ENCODE peak calls at places on chromosomes 11 and 22, in ten cellular contexts. B is HCT116, U is stomach, N is prostate gland, V is spleen, O is K562, I is upper lobe of left lung, D is GM12878, M is breast epithelium, Y is GM23338. R is an unnamed sample. For H3K4me1, the result is how much of the 10 kb centered on the place peaks cover.

GRCh38 chr22:27634043-27634442 is 167.5 kb downstream of the MN1 start:
- DNase-seq in I (no peak), V (no peak), Y (no peak), N (no peak), U (no peak), O (no peak), B (no peak), M (no peak), D (no peak), R (no peak)

GRCh38 chr11:119323532-119324033 is 6.7 kb upstream of the MCAM start:
- DNase-seq in D (peak), V (no peak), Y (peak), M (no peak), O (peak), N (peak), B (peak), U (peak), I (peak), R (no peak)

GRCh38 chr11:9263840-9264380 is 1.2 kb downstream of the DENND5A start:
- DNase-seq in N (no peak), M (no peak), Y (no peak), U (no peak), I (no peak), O (peak), V (no peak), D (peak), B (no peak), R (no peak)

GRCh38 chr11:44028401-44028800 is 19.4 kb upstream of the ACCSL start:
- DNase-seq in U (no peak), D (no peak), I (no peak), O (no peak), B (no peak), M (no peak), Y (no peak), V (no peak), N (no peak), R (peak)

GRCh38 chr22:33568934-33569496 is 351.3 kb downstream of the LARGE1 start:
- DNase-seq in V (no peak), N (no peak), M (no peak), Y (peak), O (no peak), I (no peak), U (no peak), D (no peak), B (no peak), R (no peak)

GRCh38 chr11:119029340-119030028 is 1.2 kb downstream of the SLC37A4 start:
- DNase-seq in U (peak), V (peak), O (peak), Y (no peak), I (no peak), D (no peak), M (no peak), B (no peak), N (peak), R (no peak)

GRCh38 chr11:1388763-1389102 is 1.0 kb upstream of the BRSK2 start:
- DNase-seq in B (no peak), N (no peak), M (no peak), Y (peak), D (no peak), I (no peak), V (no peak), U (no peak), O (no peak), R (no peak)

GRCh38 chr22:19411690-19412045 is 19.9 kb downstream of the HIRA start:
- DNase-seq in O (no peak), N (no peak), U (no peak), M (no peak), B (no peak), D (no peak), Y (no peak), V (no peak), I (no peak), R (no peak)

GRCh38 chr11:95863486-95864140 is 60.3 kb downstream of the MTMR2 start:
- DNase-seq in O (no peak), U (no peak), Y (no peak), V (no peak), D (no peak), M (no peak), B (no peak), N (no peak), I (no peak), R (no peak)

GRCh38 chr11:111465400-111465799 is 46.8 kb downstream of the BTG4 start:
- DNase-seq in I (no peak), B (no peak), N (no peak), Y (no peak), U (no peak), O (no peak), M (no peak), D (no peak), V (no peak), R (no peak)

GRCh38 chr11:1039481-1040427 is 3.2 kb upstream of the MUC6 start:
- DNase-seq in M (peak), O (no peak), B (no peak), D (no peak), Y (no peak), N (no peak), I (no peak), V (peak), U (peak), R (no peak)

GRCh38 chr22:50417544-50417943 is 57.3 kb downstream of the SBF1 start:
- DNase-seq in O (no peak), B (no peak), U (no peak), N (no peak), D (no peak), V (no peak), I (no peak), M (no peak), Y (no peak), R (no peak)
- H3K27ac ChIP-seq in O (no peak), B (no peak), U (no peak), N (no peak), D (no peak), V (no peak), I (no peak), M (no peak), Y (no peak), R (no peak)

DNA sequence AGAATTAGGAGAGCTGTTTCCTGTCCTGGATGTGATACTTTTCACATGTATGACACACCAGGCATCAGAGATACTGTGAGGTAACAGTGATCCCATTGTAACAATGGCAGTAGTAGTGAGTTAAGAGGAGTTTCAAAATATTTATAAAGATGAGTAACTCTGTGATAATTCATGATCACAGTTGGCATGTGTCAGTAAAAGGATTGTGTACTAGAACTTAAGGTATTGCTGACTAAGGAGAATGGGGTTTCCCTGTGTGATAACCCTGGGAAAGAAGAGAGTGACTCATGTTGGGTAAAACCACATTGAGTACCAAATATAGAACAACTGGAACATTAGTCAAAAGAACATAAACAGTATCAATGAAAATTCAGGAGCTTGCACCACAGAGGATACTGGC is 22.9 kb upstream of the SLC5A1 start:
- DNase-seq in O (no peak), D (no peak), M (no peak), V (no peak), U (no peak), B (peak), I (no peak), Y (no peak), N (no peak), R (no peak)
- H3K4me1 ChIP-seq in O (under half), D (under half), M (under half), V (under half), U (under half), B (under half), I (under half), Y (under half), N (under half), R (under half)

DNA sequence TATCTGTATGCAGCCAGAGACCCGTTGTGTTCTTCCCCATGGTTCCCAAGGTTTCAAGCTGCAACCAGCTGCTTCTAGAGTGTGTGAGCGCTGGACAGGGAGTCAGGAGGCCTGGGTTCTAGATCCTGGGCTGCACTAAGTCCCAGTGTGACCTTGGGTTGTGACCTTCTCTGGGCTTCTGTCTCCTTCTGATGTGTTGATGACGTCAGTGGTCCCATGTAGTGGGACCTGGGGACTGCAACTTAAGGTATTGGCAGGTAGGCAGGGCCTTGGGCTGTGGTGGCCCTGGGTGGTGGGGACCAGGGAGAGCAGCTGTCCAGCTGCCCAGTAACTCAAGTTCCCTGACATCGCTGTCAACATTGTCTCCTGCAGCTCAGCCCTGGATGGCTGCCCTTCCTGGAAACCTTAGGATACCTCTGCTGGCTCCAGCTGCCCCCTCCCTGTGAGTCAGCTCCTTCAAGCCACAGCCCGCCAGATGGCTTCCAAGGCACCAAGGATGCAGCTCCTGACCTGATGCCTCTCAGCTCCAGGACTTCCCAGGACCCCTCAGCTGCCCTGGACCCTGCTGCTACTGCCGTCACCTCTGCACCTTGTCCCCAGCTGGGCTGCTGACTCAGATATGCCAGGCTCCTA is 1.3 kb upstream of the PVALB start:
- DNase-seq in Y (no peak), I (no peak), U (no peak), N (no peak), V (no peak), B (no peak), O (no peak), M (no peak), D (no peak), R (no peak)
- TF ChIP-seq POLR2AphosphoS5 in Y (no peak), I (no peak), U (no peak), N (no peak), V (no peak), B (no peak), O (no peak), M (no peak), D (no peak), R (no peak)

GRCh38 chr11:67311051-67311555 is 7.8 kb downstream of the SSH3 start:
- DNase-seq in D (no peak), I (no peak), U (peak), B (no peak), O (no peak), M (no peak), Y (no peak), V (peak), N (no peak), R (no peak)
- H3K27ac ChIP-seq in D (no peak), I (no peak), U (no peak), B (no peak), O (no peak), M (peak), Y (no peak), V (no peak), N (peak), R (no peak)

GRCh38 chr11:35147273-35147672 is 8.3 kb downstream of the CD44 start:
- DNase-seq in M (no peak), B (no peak), N (no peak), Y (no peak), O (no peak), D (no peak), U (no peak), V (no peak), I (no peak), R (no peak)
- H3K4me1 ChIP-seq in M (under half), B (half or more), N (under half), Y (under half), O (under half), D (under half), U (under half), V (half or more), I (half or more), R (half or more)

GRCh38 chr11:62882428-62882742 is 1.7 kb downstream of the SLC3A2 start:
- DNase-seq in V (no peak), D (no peak), U (no peak), B (no peak), M (no peak), Y (no peak), O (no peak), N (no peak), I (no peak), R (no peak)

GRCh38 chr11:62883677-62884076 is 3.0 kb downstream of the SLC3A2 start:
- DNase-seq in O (no peak), D (no peak), B (no peak), V (no peak), N (no peak), U (no peak), Y (no peak), I (no peak), M (no peak), R (no peak)

GRCh38 chr11:62880803-62881578 is at the start of gene SLC3A2:
- DNase-seq in O (peak), M (peak), U (peak), Y (peak), B (peak), I (peak), N (peak), V (peak), D (peak), R (peak)

GRCh38 chr11:62881579-62882427 is 1.1 kb downstream of the SLC3A2 start:
- DNase-seq in O (peak), I (peak), V (peak), U (peak), Y (peak), N (peak), B (peak), M (peak), D (peak), R (peak)

DNA sequence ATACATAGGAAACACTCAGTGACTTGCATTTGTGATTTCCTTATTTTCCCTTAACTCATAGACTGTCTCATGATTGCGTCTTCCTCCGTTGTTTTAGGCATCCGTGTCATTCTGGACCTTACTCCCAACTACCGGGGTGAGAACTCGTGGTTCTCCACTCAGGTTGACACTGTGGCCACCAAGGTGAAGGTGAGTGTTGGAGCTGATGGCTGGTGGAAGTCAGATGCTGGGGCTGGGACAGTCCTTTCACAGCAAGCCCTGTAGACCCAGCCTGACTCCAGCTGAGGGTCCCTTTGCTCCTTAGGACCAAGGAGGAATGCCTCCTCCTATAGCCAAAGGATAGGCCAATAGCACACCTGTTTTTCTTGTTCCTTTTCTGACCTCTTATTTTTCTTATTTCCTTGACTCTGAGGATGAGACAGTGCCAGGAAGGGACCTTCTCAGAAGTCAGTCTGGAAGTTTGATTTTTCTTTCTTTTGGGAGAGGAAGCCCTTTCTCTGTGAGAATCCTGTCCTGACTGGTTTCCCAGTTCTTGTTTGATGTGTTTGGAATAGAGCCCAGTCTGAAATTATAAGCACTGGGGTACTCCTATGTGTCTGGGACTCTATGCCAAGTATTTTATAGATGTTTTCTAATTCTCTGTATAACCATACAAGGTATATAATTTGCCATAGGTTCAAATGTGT is 2.3 kb downstream of the SLC3A2 start:
- DNase-seq in Y (no peak), M (no peak), I (no peak), D (no peak), V (no peak), N (no peak), U (no peak), O (no peak), B (no peak), R (no peak)
- TF ChIP-seq POLR2AphosphoS5 in Y (no peak), M (no peak), I (no peak), D (no peak), V (no peak), N (no peak), U (no peak), O (no peak), B (peak), R (no peak)

DNA sequence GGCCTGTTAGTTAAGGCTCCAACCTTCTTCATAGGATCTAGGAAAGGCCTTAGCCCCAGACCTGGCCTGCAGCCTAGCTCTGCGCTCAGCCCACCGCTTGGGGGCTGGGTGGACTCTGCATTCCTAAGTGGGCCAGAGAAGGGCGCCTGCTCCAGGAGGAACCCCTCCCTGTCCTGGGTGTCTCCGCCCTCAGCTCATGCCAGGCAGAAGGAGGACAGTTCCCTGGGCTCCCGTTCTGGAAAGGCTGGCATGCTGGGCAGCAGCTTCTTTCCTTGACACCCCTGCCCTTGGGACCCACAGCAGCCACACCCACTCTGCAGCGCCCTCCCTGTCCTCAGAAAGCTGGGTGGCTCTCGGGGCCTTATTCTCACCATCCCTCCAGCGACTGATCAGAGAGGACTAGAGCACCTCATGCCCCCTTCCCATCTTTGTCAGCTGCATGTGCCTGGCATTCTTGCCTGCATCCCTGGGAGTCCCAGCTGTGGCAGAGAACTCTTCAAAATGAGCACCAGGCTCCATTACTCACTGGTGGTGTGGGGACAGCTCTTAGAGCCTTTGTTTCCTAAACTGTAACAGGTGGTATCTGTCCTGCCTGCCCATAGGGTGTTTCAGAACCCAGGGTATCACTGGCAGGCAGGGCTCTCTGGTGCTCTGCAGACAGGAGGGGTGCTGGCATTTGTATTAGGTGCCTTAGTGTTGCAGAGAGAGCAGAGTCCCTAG is 20.3 kb upstream of the MYRF start:
- DNase-seq in N (no peak), U (no peak), M (no peak), D (no peak), O (no peak), B (no peak), Y (peak), V (no peak), I (no peak), R (no peak)
- H3K27ac ChIP-seq in N (peak), U (peak), M (no peak), D (no peak), O (no peak), B (no peak), Y (no peak), V (no peak), I (peak), R (peak)

R was measured in esophagus muscularis mucosa.